ENCODE peak calls at places on chromosomes 2 and 18, in six cellular contexts. Y, M, Q, X, W and V are unnamed samples.

GRCh38 chr2:120908314-120908975 is 172.8 kb downstream of the GLI2 start:
- DNase-seq in Y (no peak), X (no peak), W (no peak), Q (no peak), M (no peak), V (no peak)

GRCh38 chr2:176136375-176137248 is 7.1 kb downstream of the HOXD8 start:
- DNase-seq in W (no peak), Y (no peak), Q (no peak), X (no peak), M (peak; percentile 79), V (peak; percentile 14)

GRCh38 chr2:216549926-216550690 is 51.5 kb downstream of the RPL37A start:
- DNase-seq in M (no peak), Q (no peak), Y (no peak), W (no peak), X (no peak), V (no peak)

GRCh38 chr2:109345091-109345490 is 216.1 kb downstream of the SH3RF3 start:
- DNase-seq in M (no peak), X (no peak), Y (no peak), Q (no peak), W (no peak), V (no peak)

GRCh38 chr18:26206488-26206887 is 19.8 kb upstream of the TAF4B start:
- DNase-seq in X (no peak), Q (no peak), W (no peak), Y (no peak), M (no peak), V (no peak)

GRCh38 chr2:55049794-55050132 is 488 bp downstream of the RTN4 start:
- DNase-seq in Y (no peak), W (no peak), Q (peak; percentile 74), X (peak; percentile 16), M (no peak), V (no peak)

GRCh38 chr2:182597570-182597969 is 118.5 kb upstream of the DNAJC10 start:
- DNase-seq in W (no peak), X (no peak), M (peak; percentile 58), Y (no peak), Q (no peak), V (no peak)

GRCh38 chr2:129812071-129812470 is 167.4 kb upstream of the RAB6C start:
- DNase-seq in M (no peak), Q (no peak), X (no peak), Y (no peak), W (no peak), V (no peak)

GRCh38 chr2:230578106-230578505 is 134.5 kb upstream of the CAB39 start:
- DNase-seq in M (no peak), Q (no peak), W (no peak), X (no peak), Y (no peak), V (no peak)

GRCh38 chr18:53771664-53772063 is 452.8 kb downstream of the MBD2 start:
- DNase-seq in Q (no peak), Y (no peak), M (no peak), X (no peak), W (peak; percentile 40), V (no peak)

GRCh38 chr18:79574938-79575525 is 104.6 kb upstream of the CTDP1 start:
- DNase-seq in M (no peak), W (no peak), Y (no peak), Q (peak; percentile 49), X (no peak), V (no peak)

GRCh38 chr18:31633416-31634330 is 42.0 kb downstream of the TTR start:
- DNase-seq in X (no peak), Y (no peak), W (no peak), Q (no peak), M (no peak), V (no peak)

GRCh38 chr2:143345887-143346612 is 216.8 kb downstream of the ARHGAP15 start:
- DNase-seq in X (no peak), Y (no peak), Q (no peak), W (no peak), M (no peak), V (peak; percentile 2)

GRCh38 chr2:28471214-28471613 is 24.6 kb upstream of the PLB1 start:
- DNase-seq in X (no peak), Y (no peak), M (no peak), W (no peak), Q (no peak), V (peak; percentile 42)

GRCh38 chr2:10877691-10878111 is 34.0 kb upstream of the KCNF1 start:
- DNase-seq in W (no peak), M (peak; percentile 21), X (no peak), Y (no peak), Q (no peak), V (peak; percentile 58)

GRCh38 chr18:80033181-80034067 is 810 bp upstream of the RBFA start:
- DNase-seq in Q (peak; percentile 93), W (no peak), M (peak; percentile 49), Y (no peak), X (peak; percentile 79), V (peak; percentile 30)

GRCh38 chr18:26185267-26185666 is 41.0 kb upstream of the TAF4B start:
- DNase-seq in M (no peak), X (no peak), Y (no peak), Q (no peak), W (no peak), V (peak; percentile 3)

GRCh38 chr2:33372940-33373553 is 103.4 kb upstream of the RASGRP3 start:
- DNase-seq in Y (no peak), X (no peak), Q (no peak), W (peak; percentile 64), M (peak; percentile 45), V (peak; percentile 78)

GRCh38 chr2:10269711-10270610 is 32.7 kb upstream of the HPCAL1 start:
- DNase-seq in M (no peak), Y (no peak), Q (no peak), W (no peak), X (no peak), V (no peak)

GRCh38 chr2:62000538-62000937 is 95.1 kb downstream of the COMMD1 start:
- DNase-seq in X (no peak), W (no peak), Q (no peak), Y (no peak), M (no peak), V (no peak)